ENCODE peak calls at places on chromosomes 7 and 10, in five cellular contexts. L is GM23338, P is HCT116, M is SK-N-SH, B is K562. F is an unnamed sample. For H3K27me3 and H3K4me1, the result is how much of the 10 kb centered on the place peaks cover.

GRCh38 chr7:111011500-111011899 is 79.4 kb upstream of the LRRN3 start:
- DNase-seq in P (no peak), M (no peak), L (no peak), B (no peak), F (no peak)

GRCh38 chr7:64869912-64870562 is 33.0 kb upstream of the ZNF273 start:
- DNase-seq in B (no peak), P (no peak), M (peak), L (no peak), F (no peak)

GRCh38 chr10:26994743-26995142 is 105.6 kb downstream of the ANKRD26 start:
- DNase-seq in M (peak), B (no peak), P (no peak), L (no peak), F (no peak)

GRCh38 chr10:32033171-32033570 is 23.1 kb downstream of the KIF5B start:
- DNase-seq in M (no peak), P (no peak), L (peak), B (no peak), F (no peak)

GRCh38 chr10:31830887-31831286 is 97.7 kb downstream of the ARHGAP12 start:
- DNase-seq in B (no peak), M (no peak), P (no peak), L (no peak), F (no peak)

GRCh38 chr7:129569811-129570215 is 41.7 kb upstream of the NRF1 start:
- DNase-seq in B (no peak), P (peak), M (no peak), L (no peak), F (peak)

GRCh38 chr7:108091461-108091831 is 38.7 kb downstream of the LAMB4 start:
- DNase-seq in L (no peak), P (no peak), M (no peak), B (no peak), F (no peak)

GRCh38 chr10:44853148-44853734 is 57.9 kb upstream of the TMEM72 start:
- DNase-seq in B (no peak), P (no peak), L (no peak), M (no peak), F (no peak)

GRCh38 chr10:22911889-22912762 is 15.7 kb upstream of the ARMC3 start:
- DNase-seq in M (peak), B (no peak), L (no peak), P (no peak), F (no peak)

GRCh38 chr10:32556996-32557395 is 111.1 kb downstream of the CCDC7 start:
- DNase-seq in L (no peak), B (no peak), P (no peak), M (no peak), F (no peak)

GRCh38 chr7:55594414-55594813 is 22.1 kb upstream of the VOPP1 start:
- DNase-seq in P (no peak), L (no peak), B (peak), M (no peak), F (no peak)

GRCh38 chr10:111207525-111207924 is 130.7 kb downstream of the ADRA2A start:
- DNase-seq in P (no peak), M (peak), B (no peak), L (peak), F (no peak)

GRCh38 chr10:25758041-25758457 is 176.0 kb upstream of the MYO3A start:
- DNase-seq in P (peak), L (peak), B (peak), M (peak), F (no peak)

GRCh38 chr10:77400041-77400440 is 237.6 kb downstream of the KCNMA1 start:
- DNase-seq in L (no peak), B (no peak), P (no peak), M (no peak), F (no peak)

GRCh38 chr7:18288322-18289037 is 207.1 kb upstream of the HDAC9 start:
- DNase-seq in P (no peak), B (no peak), M (no peak), L (no peak), F (no peak)

GRCh38 chr10:114995468-114995867 is 57.5 kb downstream of the TRUB1 start:
- DNase-seq in B (no peak), M (no peak), P (no peak), L (no peak), F (no peak)

GRCh38 chr7:45885264-45885882 is 2.9 kb upstream of the IGFBP1 start:
- DNase-seq in M (no peak), L (no peak), P (peak), B (no peak), F (peak)

GRCh38 chr10:69465457-69466157 is 14.3 kb downstream of the TSPAN15 start:
- DNase-seq in L (no peak), B (no peak), M (no peak), P (no peak), F (no peak)

GRCh38 chr7:151408839-151409554 is 841 bp downstream of the WDR86 start:
- DNase-seq in L (peak), P (no peak), M (peak), B (no peak), F (no peak)

GRCh38 chr7:151727579-151728285 is 149.2 kb downstream of the PRKAG2 start:
- DNase-seq in M (peak), L (no peak), P (peak), B (peak), F (peak)

GRCh38 chr10:13117842-13118783 is 18.1 kb downstream of the OPTN start:
- DNase-seq in B (no peak), L (no peak), P (no peak), M (no peak), F (no peak)

GRCh38 chr10:78851652-78852051 is 217.1 kb upstream of the ZMIZ1 start:
- DNase-seq in B (no peak), L (no peak), P (no peak), M (no peak), F (no peak)

GRCh38 chr7:44735403-44736165 is 13.1 kb upstream of the ZMIZ2 start:
- DNase-seq in B (no peak), M (no peak), P (peak), L (no peak), F (peak)

GRCh38 chr7:156174428-156174827 is 362.2 kb upstream of the SHH start:
- DNase-seq in B (no peak), M (no peak), P (no peak), L (no peak), F (no peak)

GRCh38 chr7:139635521-139636240 is 112.2 kb downstream of the CLEC2L start:
- DNase-seq in B (no peak), M (no peak), L (no peak), P (no peak), F (no peak)

GRCh38 chr10:122269097-122269687 is 1.9 kb upstream of the BTBD16 start:
- DNase-seq in B (no peak), M (no peak), L (peak), P (no peak), F (no peak)

GRCh38 chr7:4837041-4837813 is 24.6 kb downstream of the PAPOLB start:
- DNase-seq in M (peak), L (no peak), B (no peak), P (no peak), F (no peak)

GRCh38 chr7:142280263-142280662 is 22.4 kb upstream of the PRSS58 start:
- DNase-seq in L (no peak), M (no peak), B (no peak), P (no peak), F (no peak)

GRCh38 chr10:76051007-76051936 is 619.8 kb downstream of the LRMDA start:
- DNase-seq in B (no peak), M (no peak), P (peak), L (peak), F (no peak)

GRCh38 chr7:141094336-141095070 is 20.6 kb downstream of the TMEM178B start:
- DNase-seq in B (no peak), P (no peak), M (no peak), L (peak), F (no peak)

GRCh38 chr7:99453105-99453504 is 12.9 kb downstream of the ATP5MF start:
- DNase-seq in P (no peak), M (no peak), B (no peak), L (no peak), F (no peak)

GRCh38 chr10:92573091-92573797 is 649 bp downstream of the IDE start:
- DNase-seq in B (peak), P (no peak), L (peak), M (peak), F (no peak)

GRCh38 chr7:40058636-40059035 is 75.8 kb downstream of the MPLKIP start:
- DNase-seq in L (no peak), P (no peak), B (no peak), M (no peak), F (no peak)

GRCh38 chr7:26042237-26042636 is 109.8 kb upstream of the NFE2L3 start:
- DNase-seq in P (no peak), L (no peak), M (no peak), B (no peak), F (no peak)

DNA sequence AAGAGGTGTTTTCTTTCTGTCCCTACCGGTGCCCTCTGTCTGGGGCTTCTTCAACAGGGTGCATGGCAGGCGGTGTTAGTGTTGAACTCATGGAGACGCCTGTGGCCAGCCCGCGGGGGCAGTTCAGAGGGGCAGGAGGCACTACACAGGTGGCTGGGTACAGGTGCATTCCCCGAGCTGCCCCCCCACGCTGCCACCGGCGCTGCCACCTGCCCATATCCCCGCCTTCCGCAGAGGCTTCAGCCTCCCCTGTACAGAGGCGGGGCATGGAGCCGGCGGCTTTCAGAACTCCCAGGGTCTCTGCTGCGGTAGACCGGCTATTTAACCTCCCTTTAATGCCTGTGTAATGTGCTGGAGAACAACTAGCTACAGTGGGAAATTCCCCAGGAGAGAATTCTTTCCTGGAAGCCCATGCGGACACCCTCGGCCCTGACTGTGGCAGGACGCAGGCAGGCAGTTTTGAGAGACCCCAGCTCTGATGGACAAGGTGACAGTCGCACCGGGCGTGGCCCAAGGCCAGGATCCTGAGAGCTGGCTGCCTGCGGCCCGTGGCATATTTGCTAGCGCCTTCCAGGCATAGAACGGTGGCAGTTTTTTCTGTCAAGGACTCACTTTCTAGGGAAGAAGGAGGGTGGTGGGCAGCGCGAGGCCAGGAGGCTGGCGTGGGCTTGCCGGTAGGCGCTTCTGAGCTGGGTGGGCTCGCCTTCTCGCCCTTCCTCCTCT is 53.7 kb upstream of the ZNF32 start:
- DNase-seq in P (no peak), L (no peak), M (no peak), B (no peak), F (no peak)
- H3K27me3 ChIP-seq in P (under half), L (under half), M (under half), B (under half), F (under half)

DNA sequence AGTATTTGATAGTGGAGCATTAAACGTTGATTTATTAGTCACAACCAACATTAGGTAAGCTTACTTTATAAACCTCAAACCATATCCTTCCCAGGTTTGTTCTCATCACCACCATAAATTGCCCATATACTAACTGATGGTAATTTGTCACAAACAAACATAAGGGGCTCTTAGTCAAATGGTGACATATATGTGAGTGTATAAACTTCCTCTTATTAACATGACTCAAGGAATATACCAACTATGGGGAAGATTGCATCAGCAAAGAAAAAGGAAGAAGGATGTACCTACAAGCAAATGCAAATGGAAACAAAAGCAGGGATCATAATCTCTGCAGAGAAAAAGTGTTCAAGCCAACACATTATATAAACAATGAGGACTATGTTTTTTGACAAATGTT is 418.2 kb upstream of the AKR1E2 start:
- DNase-seq in L (no peak), M (no peak), B (no peak), P (peak), F (no peak)
- TF ChIP-seq REST in L (no peak), M (no peak), B (no peak), P (no peak), F (no peak)

GRCh38 chr7:6389728-6390127 is 58.0 kb downstream of the DAGLB start:
- DNase-seq in L (no peak), M (no peak), B (no peak), P (no peak), F (no peak)
- H3K4me1 ChIP-seq in L (under half), M (under half), B (under half), P (under half), F (under half)

GRCh38 chr7:128132426-128133069 is 101.3 kb upstream of the LRRC4 start:
- DNase-seq in L (no peak), M (no peak), B (no peak), P (no peak), F (no peak)
- H3K27me3 ChIP-seq in L (half or more), M (under half), B (under half), P (under half), F (under half)

GRCh38 chr10:88241501-88241900 is 341.6 kb downstream of the RNLS start:
- DNase-seq in B (no peak), L (no peak), M (no peak), P (no peak), F (no peak)
- TF ChIP-seq REST in B (no peak), L (no peak), M (no peak), P (no peak), F (no peak)

GRCh38 chr7:135962802-135963201 is 14.4 kb downstream of the MTPN start:
- DNase-seq in M (no peak), P (no peak), L (no peak), B (no peak), F (no peak)
- H3K4me1 ChIP-seq in M (under half), P (under half), L (under half), B (under half), F (under half)